ENCODE peak calls at places on chromosomes 13 and 19, in four cellular contexts. D, C, U and Q are unnamed samples.

GRCh38 chr13:108297114-108297513 is 27.6 kb downstream of the TNFSF13B start:
- DNase-seq in D (no peak), C (no peak), U (no peak), Q (no peak)

GRCh38 chr19:45168767-45169351 is 8.1 kb upstream of the NKPD1 start:
- DNase-seq in D (no peak), C (no peak), U (no peak), Q (no peak)

GRCh38 chr19:45508931-45509691 is 1.8 kb downstream of the VASP start:
- DNase-seq in D (peak; percentile 59), C (peak; percentile 40), U (peak; percentile 59), Q (peak; percentile 54)

GRCh38 chr19:3852614-3853254 is 16.1 kb downstream of the ZFR2 start:
- DNase-seq in D (no peak), C (no peak), U (no peak), Q (peak; percentile 10)

GRCh38 chr19:4547303-4548237 is 7.7 kb upstream of the LRG1 start:
- DNase-seq in D (peak; percentile 91), C (no peak), U (no peak), Q (peak; percentile 72)

GRCh38 chr19:28299649-28300048 is 913.3 kb downstream of the UQCRFS1 start:
- DNase-seq in D (no peak), C (no peak), U (no peak), Q (no peak)

GRCh38 chr19:39126593-39127187 is 1.1 kb downstream of the PAK4 start:
- DNase-seq in D (peak; percentile 79), C (no peak), U (no peak), Q (no peak)

GRCh38 chr19:6761053-6761676 is 6.1 kb downstream of the SH2D3A start:
- DNase-seq in D (no peak), C (no peak), U (no peak), Q (peak; percentile 32)

GRCh38 chr19:15293751-15294505 is 38.4 kb downstream of the BRD4 start:
- DNase-seq in D (no peak), C (no peak), U (no peak), Q (no peak)

GRCh38 chr13:34941835-34942731 is at the start of gene NBEA:
- DNase-seq in D (peak; percentile 88), C (peak; percentile 63), U (peak; percentile 82), Q (peak; percentile 75)

GRCh38 chr19:10727599-10728250 is 9.8 kb downstream of the DNM2 start:
- DNase-seq in D (no peak), C (no peak), U (no peak), Q (no peak)

GRCh38 chr13:40653558-40654318 is 12.7 kb downstream of the FOXO1 start:
- DNase-seq in D (no peak), C (no peak), U (no peak), Q (no peak)

GRCh38 chr13:33003458-33004019 is 12.7 kb upstream of the KL start:
- DNase-seq in D (no peak), C (no peak), U (no peak), Q (no peak)

GRCh38 chr13:25291691-25292090 is 4.4 kb upstream of the MTMR6 start:
- DNase-seq in D (no peak), C (no peak), U (no peak), Q (no peak)

GRCh38 chr13:52319876-52320275 is 86.1 kb downstream of the THSD1 start:
- DNase-seq in D (no peak), C (no peak), U (no peak), Q (no peak)

GRCh38 chr13:98874029-98874397 is 103.9 kb downstream of the DOCK9 start:
- DNase-seq in D (no peak), C (no peak), U (no peak), Q (no peak)

GRCh38 chr13:74036373-74036772 is 97.8 kb downstream of the KLF12 start:
- DNase-seq in D (no peak), C (no peak), U (no peak), Q (no peak)

GRCh38 chr13:112904436-112904960 is 64.5 kb upstream of the MCF2L start:
- DNase-seq in D (no peak), C (no peak), U (no peak), Q (no peak)

GRCh38 chr13:107553838-107554237 is 661.5 kb downstream of the LIG4 start:
- DNase-seq in D (no peak), C (no peak), U (no peak), Q (no peak)

GRCh38 chr13:113907637-113908617 is 44.1 kb upstream of the GAS6 start:
- DNase-seq in D (peak; percentile 27), C (no peak), U (no peak), Q (no peak)

GRCh38 chr19:6987850-6988249 is 33.4 kb downstream of the MBD3L2B start:
- DNase-seq in D (no peak), C (no peak), U (no peak), Q (no peak)

GRCh38 chr13:93603043-93603442 is 376.4 kb downstream of the GPC6 start:
- DNase-seq in D (no peak), C (no peak), U (no peak), Q (no peak)

GRCh38 chr19:13077233-13077632 is 25.4 kb downstream of the LYL1 start:
- DNase-seq in D (no peak), C (no peak), U (no peak), Q (no peak)

GRCh38 chr19:35381926-35382325 is 11.1 kb downstream of the GPR42 start:
- DNase-seq in D (no peak), C (no peak), U (no peak), Q (no peak)

GRCh38 chr19:2426661-2427322 is 594 bp downstream of the TIMM13 start:
- DNase-seq in D (peak; percentile 58), C (peak; percentile 45), U (no peak), Q (peak; percentile 74)

GRCh38 chr13:110911880-110912279 is 3.0 kb downstream of the ANKRD10 start:
- DNase-seq in D (no peak), C (no peak), U (no peak), Q (no peak)